ENCODE peak calls at places on chromosome 9, in four cellular contexts. B is K562, K is H1, H is IMR-90. M is an unnamed sample.

GRCh38 chr9:76365028-76365427 is 29.2 kb downstream of the RFK start:
- DNase-seq in B (no peak), K (no peak), H (peak; percentile 38), M (peak; percentile 62)

GRCh38 chr9:37917801-37918664 is 14.1 kb upstream of the SLC25A51 start:
- DNase-seq in B (no peak), K (no peak), H (no peak), M (no peak)

GRCh38 chr9:3956081-3956701 is 343.7 kb downstream of the GLIS3 start:
- DNase-seq in B (no peak), K (no peak), H (peak; percentile 25), M (no peak)

GRCh38 chr9:121662359-121662758 is 10.9 kb downstream of the DAB2IP start:
- DNase-seq in B (no peak), K (no peak), H (no peak), M (no peak)

GRCh38 chr9:127388037-127388855 is 8.7 kb upstream of the SLC2A8 start:
- DNase-seq in B (peak; percentile 18), K (no peak), H (peak; percentile 98), M (peak; percentile 82)

GRCh38 chr9:5870691-5871090 is 20.0 kb upstream of the MLANA start:
- DNase-seq in B (peak; percentile 37), K (no peak), H (no peak), M (no peak)

GRCh38 chr9:93898026-93898425 is 57.1 kb downstream of the BARX1 start:
- DNase-seq in B (no peak), K (no peak), H (no peak), M (no peak)

GRCh38 chr9:120643096-120643495 is 63.1 kb upstream of the CDK5RAP2 start:
- DNase-seq in B (no peak), K (no peak), H (no peak), M (no peak)

GRCh38 chr9:26170224-26170623 is 492.0 kb upstream of the TUSC1 start:
- DNase-seq in B (no peak), K (no peak), H (no peak), M (no peak)

GRCh38 chr9:132472599-132472998 is 62.6 kb downstream of the CFAP77 start:
- DNase-seq in B (no peak), K (no peak), H (no peak), M (no peak)

GRCh38 chr9:134598884-134599245 is 42.7 kb upstream of the COL5A1 start:
- DNase-seq in B (no peak), K (no peak), H (no peak), M (no peak)

GRCh38 chr9:137295313-137296213 is 6.5 kb downstream of the NRARP start:
- DNase-seq in B (peak; percentile 75), K (no peak), H (no peak), M (no peak)

GRCh38 chr9:89482950-89483349 is 15.0 kb downstream of the SEMA4D start:
- DNase-seq in B (no peak), K (no peak), H (no peak), M (no peak)

GRCh38 chr9:121699271-121700164 is 48.1 kb downstream of the DAB2IP start:
- DNase-seq in B (no peak), K (no peak), H (peak; percentile 55), M (no peak)

GRCh38 chr9:8802242-8802641 is 1002.7 kb upstream of the DMAC1 start:
- DNase-seq in B (no peak), K (no peak), H (no peak), M (no peak)

GRCh38 chr9:131661954-131662621 is 77.8 kb downstream of the RAPGEF1 start:
- DNase-seq in B (peak; percentile 30), K (no peak), H (no peak), M (no peak)

GRCh38 chr9:111186021-111186420 is 144.0 kb downstream of the OR2K2 start:
- DNase-seq in B (no peak), K (no peak), H (no peak), M (no peak)

GRCh38 chr9:112971415-112971814 is 40.6 kb downstream of the ZNF883 start:
- DNase-seq in B (peak; percentile 13), K (peak; percentile 3), H (peak; percentile 1), M (peak; percentile 25)

GRCh38 chr9:127049581-127049980 is 72.9 kb downstream of the ANGPTL2 start:
- DNase-seq in B (no peak), K (no peak), H (peak; percentile 55), M (no peak)

GRCh38 chr9:125525846-125526619 is 181.0 kb downstream of the MAPKAP1 start:
- DNase-seq in B (no peak), K (no peak), H (peak; percentile 89), M (no peak)

GRCh38 chr9:3912817-3913216 is 387.0 kb upstream of the RFX3 start:
- DNase-seq in B (no peak), K (no peak), H (peak; percentile 23), M (no peak)

GRCh38 chr9:27495480-27496133 is 28.5 kb upstream of the IFNK start:
- DNase-seq in B (no peak), K (no peak), H (no peak), M (no peak)

GRCh38 chr9:109542922-109543321 is 44.8 kb upstream of the PTPN3 start:
- DNase-seq in B (no peak), K (no peak), H (no peak), M (no peak)

GRCh38 chr9:120579750-120580590 is at the start of gene CDK5RAP2:
- DNase-seq in B (peak; percentile 97), K (peak; percentile 92), H (peak; percentile 98), M (peak; percentile 98)

GRCh38 chr9:134146774-134147493 is 11.1 kb downstream of the WDR5 start:
- DNase-seq in B (no peak), K (no peak), H (no peak), M (no peak)

GRCh38 chr9:5326187-5326586 is 13.5 kb downstream of the RLN1 start:
- DNase-seq in B (no peak), K (no peak), H (no peak), M (no peak)

GRCh38 chr9:129590466-129590865 is 30.4 kb downstream of the C9orf50 start:
- DNase-seq in B (no peak), K (no peak), H (no peak), M (no peak)
- TF ChIP-seq RFX5 in B (no peak), K (no peak), H (no peak), M (no peak)

GRCh38 chr9:72579190-72579589 is 57.8 kb downstream of the TMC1 start:
- DNase-seq in B (peak; percentile 69), K (no peak), H (peak; percentile 63), M (peak; percentile 76)
- TF ChIP-seq RFX5 in B (no peak), K (no peak), H (no peak), M (no peak)

DNA sequence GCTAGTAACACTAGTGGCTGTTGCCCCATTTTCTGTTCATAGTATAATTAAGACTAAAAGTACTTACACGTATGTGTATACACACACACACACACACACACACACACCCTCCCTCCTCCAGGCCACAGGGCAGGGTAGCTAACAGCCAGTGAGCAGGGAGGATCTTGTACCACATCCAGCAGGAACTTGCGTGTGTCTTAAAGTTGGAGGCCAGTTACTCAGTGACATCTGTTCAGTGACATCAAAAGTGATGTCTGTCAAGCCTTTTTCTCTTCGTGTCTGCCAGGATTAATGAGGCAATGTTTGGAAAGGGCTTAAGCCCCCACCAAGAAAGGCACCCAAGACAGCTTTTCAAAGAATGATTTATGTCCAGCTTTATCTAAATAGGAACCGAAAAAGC is 149.4 kb upstream of the KLF4 start:
- DNase-seq in B (no peak), K (no peak), H (peak; percentile 77), M (peak; percentile 42)
- TF ChIP-seq RFX5 in B (no peak), K (no peak), H (no peak), M (no peak)

DNA sequence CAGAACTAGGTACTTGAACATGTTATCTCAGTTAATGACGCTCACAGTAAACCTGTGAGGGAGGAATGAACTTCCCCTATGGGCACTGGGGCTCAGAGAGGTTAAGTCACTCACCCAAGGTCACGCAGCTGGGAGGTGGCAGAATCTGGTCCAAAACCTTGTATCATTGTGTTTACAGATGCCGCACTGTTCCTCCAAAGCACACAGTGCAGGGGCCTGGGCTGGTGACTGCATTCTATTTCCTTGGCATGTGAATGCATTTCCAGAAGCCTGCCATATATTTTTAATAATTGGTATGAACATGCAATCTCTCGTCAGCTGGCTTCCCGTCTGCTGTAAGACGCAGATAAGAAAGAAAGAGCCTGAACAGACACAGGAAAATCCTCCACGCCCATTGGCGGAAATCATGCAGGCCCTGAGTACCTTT is 77.0 kb upstream of the TBC1D2 start:
- DNase-seq in B (peak; percentile 82), K (no peak), H (no peak), M (no peak)
- TF ChIP-seq RFX5 in B (no peak), K (no peak), H (no peak), M (no peak)

DNA sequence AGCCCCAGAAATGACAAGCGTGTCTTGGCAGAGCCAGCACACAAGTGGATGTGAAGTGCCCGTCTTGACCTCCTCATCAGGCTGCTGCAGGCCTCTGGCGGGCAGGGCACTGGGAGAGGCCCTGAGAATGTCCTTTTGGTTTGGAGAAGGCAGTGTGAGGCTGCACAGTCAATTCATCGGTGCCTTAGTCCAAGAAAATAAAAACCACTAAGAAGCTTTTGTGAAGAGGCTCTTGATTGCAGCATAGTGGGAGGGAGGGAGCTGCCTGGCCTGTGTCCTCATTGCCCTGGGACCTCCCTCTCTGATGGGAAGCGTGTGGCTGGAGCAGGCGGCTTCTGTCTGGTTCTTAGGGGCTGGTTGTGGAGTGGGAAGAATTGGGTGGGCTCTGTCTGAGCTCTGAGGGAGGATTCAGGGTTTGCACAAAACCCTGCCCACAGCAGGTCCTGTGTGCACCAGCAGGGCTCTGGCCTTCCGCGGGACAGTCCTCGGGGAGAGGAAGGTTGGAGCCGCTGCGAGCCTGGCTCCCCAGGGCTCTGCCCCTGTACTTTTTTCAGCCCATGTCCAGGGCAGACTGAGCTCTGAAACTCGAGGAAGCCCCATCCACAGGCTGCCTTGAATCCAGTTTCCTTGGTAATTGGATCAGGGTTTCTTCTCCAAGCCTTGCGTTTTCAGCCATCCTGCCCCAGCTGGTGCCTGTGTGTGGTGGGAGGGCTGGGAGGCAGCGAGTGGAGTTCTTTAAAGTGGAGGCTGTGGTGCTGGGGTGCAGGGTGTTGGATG is 1.1 kb downstream of the HRCT1 start:
- DNase-seq in B (no peak), K (no peak), H (peak; percentile 75), M (no peak)
- TF ChIP-seq RFX5 in B (no peak), K (no peak), H (no peak), M (no peak)

M was measured in A549.